ENCODE peak calls at places on chromosomes 5 and 9, in eight cellular contexts. One of them, this sample, is unnamed.

GRCh38 chr5:89313044-89313443 is 430.1 kb upstream of the MEF2C start:
- DNase-seq in AG04450: no peak
- DNase-seq in GM23248: peak; percentile 88
- DNase-seq in bronchial epithelial cell: peak; percentile 95
- DNase-seq in RPMI7951: peak; percentile 86
- DNase-seq in cardiac muscle cell: peak; percentile 13
- DNase-seq in foreskin melanocyte: peak; percentile 80
- DNase-seq in ecto neural progenitor cell: no peak
- DNase-seq in this sample: no peak

GRCh38 chr5:39547548-39548154 is 122.9 kb upstream of the DAB2 start:
- DNase-seq in AG04450: peak; percentile 33
- DNase-seq in GM23248: peak; percentile 84
- DNase-seq in bronchial epithelial cell: peak; percentile 53
- DNase-seq in RPMI7951: peak; percentile 58
- DNase-seq in cardiac muscle cell: peak; percentile 89
- DNase-seq in foreskin melanocyte: peak; percentile 68
- DNase-seq in ecto neural progenitor cell: no peak
- DNase-seq in this sample: peak; percentile 3

GRCh38 chr9:130445268-130445983 is 665 bp downstream of the ASS1 start:
- DNase-seq in AG04450: no peak
- DNase-seq in GM23248: peak; percentile 83
- DNase-seq in bronchial epithelial cell: peak; percentile 50
- DNase-seq in RPMI7951: peak; percentile 63
- DNase-seq in cardiac muscle cell: peak; percentile 87
- DNase-seq in foreskin melanocyte: no peak
- DNase-seq in ecto neural progenitor cell: no peak
- DNase-seq in this sample: no peak

GRCh38 chr9:106324071-106324470 is 538.9 kb upstream of the ZNF462 start:
- DNase-seq in AG04450: no peak
- DNase-seq in GM23248: no peak
- DNase-seq in bronchial epithelial cell: no peak
- DNase-seq in RPMI7951: no peak
- DNase-seq in cardiac muscle cell: no peak
- DNase-seq in foreskin melanocyte: no peak
- DNase-seq in ecto neural progenitor cell: no peak
- DNase-seq in this sample: no peak

GRCh38 chr5:143245929-143246561 is 157.4 kb downstream of the NR3C1 start:
- DNase-seq in AG04450: no peak
- DNase-seq in GM23248: peak; percentile 97
- DNase-seq in bronchial epithelial cell: peak; percentile 98
- DNase-seq in RPMI7951: peak; percentile 99
- DNase-seq in cardiac muscle cell: peak; percentile 84
- DNase-seq in foreskin melanocyte: peak; percentile 64
- DNase-seq in ecto neural progenitor cell: no peak
- DNase-seq in this sample: no peak

GRCh38 chr5:56589486-56589870 is 225.9 kb upstream of the MAP3K1 start:
- DNase-seq in AG04450: no peak
- DNase-seq in GM23248: no peak
- DNase-seq in bronchial epithelial cell: no peak
- DNase-seq in RPMI7951: no peak
- DNase-seq in cardiac muscle cell: no peak
- DNase-seq in foreskin melanocyte: no peak
- DNase-seq in ecto neural progenitor cell: no peak
- DNase-seq in this sample: no peak

GRCh38 chr9:116499986-116500871 is 186.9 kb upstream of the TRIM32 start:
- DNase-seq in AG04450: peak; percentile 23
- DNase-seq in GM23248: peak; percentile 94
- DNase-seq in bronchial epithelial cell: peak; percentile 75
- DNase-seq in RPMI7951: peak; percentile 77
- DNase-seq in cardiac muscle cell: peak; percentile 81
- DNase-seq in foreskin melanocyte: no peak
- DNase-seq in ecto neural progenitor cell: peak; percentile 59
- DNase-seq in this sample: no peak

GRCh38 chr5:50463047-50463446 is 22.0 kb upstream of the EMB start:
- DNase-seq in AG04450: no peak
- DNase-seq in GM23248: no peak
- DNase-seq in bronchial epithelial cell: no peak
- DNase-seq in RPMI7951: no peak
- DNase-seq in cardiac muscle cell: no peak
- DNase-seq in foreskin melanocyte: no peak
- DNase-seq in ecto neural progenitor cell: no peak
- DNase-seq in this sample: no peak

GRCh38 chr5:64767959-64768357 is 533 bp downstream of the SREK1IP1 start:
- DNase-seq in AG04450: no peak
- DNase-seq in GM23248: peak; percentile 43
- DNase-seq in bronchial epithelial cell: peak; percentile 37
- DNase-seq in RPMI7951: no peak
- DNase-seq in cardiac muscle cell: no peak
- DNase-seq in foreskin melanocyte: no peak
- DNase-seq in ecto neural progenitor cell: no peak
- DNase-seq in this sample: no peak

GRCh38 chr9:127981559-127982121 is 851 bp upstream of the EEIG1 start:
- DNase-seq in AG04450: no peak
- DNase-seq in GM23248: no peak
- DNase-seq in bronchial epithelial cell: no peak
- DNase-seq in RPMI7951: no peak
- DNase-seq in cardiac muscle cell: no peak
- DNase-seq in foreskin melanocyte: no peak
- DNase-seq in ecto neural progenitor cell: no peak
- DNase-seq in this sample: no peak

GRCh38 chr5:38809388-38810359 is 36.1 kb upstream of the OSMR start:
- DNase-seq in AG04450: peak; percentile 92
- DNase-seq in GM23248: peak; percentile 93
- DNase-seq in bronchial epithelial cell: peak; percentile 69
- DNase-seq in RPMI7951: peak; percentile 76
- DNase-seq in cardiac muscle cell: peak; percentile 95
- DNase-seq in foreskin melanocyte: peak; percentile 60
- DNase-seq in ecto neural progenitor cell: peak; percentile 89
- DNase-seq in this sample: peak; percentile 76

GRCh38 chr9:72154468-72155281 is 5.4 kb downstream of the GDA start:
- DNase-seq in AG04450: no peak
- DNase-seq in GM23248: peak; percentile 5
- DNase-seq in bronchial epithelial cell: peak; percentile 56
- DNase-seq in RPMI7951: no peak
- DNase-seq in cardiac muscle cell: no peak
- DNase-seq in foreskin melanocyte: no peak
- DNase-seq in ecto neural progenitor cell: no peak
- DNase-seq in this sample: no peak

GRCh38 chr9:87596862-87597261 is 99.2 kb downstream of the DAPK1 start:
- DNase-seq in AG04450: no peak
- DNase-seq in GM23248: no peak
- DNase-seq in bronchial epithelial cell: no peak
- DNase-seq in RPMI7951: no peak
- DNase-seq in cardiac muscle cell: peak; percentile 69
- DNase-seq in foreskin melanocyte: no peak
- DNase-seq in ecto neural progenitor cell: no peak
- DNase-seq in this sample: no peak

GRCh38 chr9:137114220-137114612 is 317 bp downstream of the DPP7 start:
- DNase-seq in AG04450: no peak
- DNase-seq in GM23248: peak; percentile 45
- DNase-seq in bronchial epithelial cell: no peak
- DNase-seq in RPMI7951: no peak
- DNase-seq in cardiac muscle cell: peak; percentile 11
- DNase-seq in foreskin melanocyte: no peak
- DNase-seq in ecto neural progenitor cell: no peak
- DNase-seq in this sample: no peak

GRCh38 chr9:82475584-82476328 is 487.2 kb downstream of the SPATA31D1 start:
- DNase-seq in AG04450: no peak
- DNase-seq in GM23248: no peak
- DNase-seq in bronchial epithelial cell: no peak
- DNase-seq in RPMI7951: no peak
- DNase-seq in cardiac muscle cell: no peak
- DNase-seq in foreskin melanocyte: no peak
- DNase-seq in ecto neural progenitor cell: no peak
- DNase-seq in this sample: no peak

GRCh38 chr5:128408622-128409021 is 129.4 kb downstream of the FBN2 start:
- DNase-seq in AG04450: no peak
- DNase-seq in GM23248: no peak
- DNase-seq in bronchial epithelial cell: no peak
- DNase-seq in RPMI7951: no peak
- DNase-seq in cardiac muscle cell: no peak
- DNase-seq in foreskin melanocyte: no peak
- DNase-seq in ecto neural progenitor cell: no peak
- DNase-seq in this sample: no peak

GRCh38 chr9:92196909-92197308 is 81.7 kb upstream of the SPTLC1 start:
- DNase-seq in AG04450: no peak
- DNase-seq in GM23248: peak; percentile 76
- DNase-seq in bronchial epithelial cell: peak; percentile 47
- DNase-seq in RPMI7951: peak; percentile 59
- DNase-seq in cardiac muscle cell: peak; percentile 60
- DNase-seq in foreskin melanocyte: peak; percentile 26
- DNase-seq in ecto neural progenitor cell: no peak
- DNase-seq in this sample: no peak

GRCh38 chr5:109252731-109253130 is 157.0 kb downstream of the PJA2 start:
- DNase-seq in AG04450: no peak
- DNase-seq in GM23248: no peak
- DNase-seq in bronchial epithelial cell: no peak
- DNase-seq in RPMI7951: no peak
- DNase-seq in cardiac muscle cell: no peak
- DNase-seq in foreskin melanocyte: no peak
- DNase-seq in ecto neural progenitor cell: no peak
- DNase-seq in this sample: no peak

GRCh38 chr9:125839322-125839721 is 92.1 kb downstream of the PBX3 start:
- DNase-seq in AG04450: no peak
- DNase-seq in GM23248: no peak
- DNase-seq in bronchial epithelial cell: no peak
- DNase-seq in RPMI7951: no peak
- DNase-seq in cardiac muscle cell: no peak
- DNase-seq in foreskin melanocyte: no peak
- DNase-seq in ecto neural progenitor cell: no peak
- DNase-seq in this sample: no peak

GRCh38 chr9:3059781-3060468 is 216.0 kb upstream of the PUM3 start:
- DNase-seq in AG04450: no peak
- DNase-seq in GM23248: no peak
- DNase-seq in bronchial epithelial cell: peak; percentile 80
- DNase-seq in RPMI7951: no peak
- DNase-seq in cardiac muscle cell: no peak
- DNase-seq in foreskin melanocyte: no peak
- DNase-seq in ecto neural progenitor cell: no peak
- DNase-seq in this sample: no peak

GRCh38 chr5:143685416-143685815 is 126.5 kb upstream of the HMHB1 start:
- DNase-seq in AG04450: no peak
- DNase-seq in GM23248: peak; percentile 52
- DNase-seq in bronchial epithelial cell: peak; percentile 43
- DNase-seq in RPMI7951: no peak
- DNase-seq in cardiac muscle cell: peak; percentile 51
- DNase-seq in foreskin melanocyte: no peak
- DNase-seq in ecto neural progenitor cell: no peak
- DNase-seq in this sample: no peak

GRCh38 chr5:181207214-181207959 is 2.4 kb upstream of the TRIM7 start:
- DNase-seq in AG04450: peak; percentile 78
- DNase-seq in GM23248: peak; percentile 91
- DNase-seq in bronchial epithelial cell: peak; percentile 88
- DNase-seq in RPMI7951: peak; percentile 88
- DNase-seq in cardiac muscle cell: peak; percentile 93
- DNase-seq in foreskin melanocyte: peak; percentile 98
- DNase-seq in ecto neural progenitor cell: peak; percentile 81
- DNase-seq in this sample: no peak

GRCh38 chr9:69496803-69497450 is 171.9 kb downstream of the ENTREP1 start:
- DNase-seq in AG04450: no peak
- DNase-seq in GM23248: no peak
- DNase-seq in bronchial epithelial cell: no peak
- DNase-seq in RPMI7951: no peak
- DNase-seq in cardiac muscle cell: no peak
- DNase-seq in foreskin melanocyte: no peak
- DNase-seq in ecto neural progenitor cell: peak; percentile 11
- DNase-seq in this sample: no peak

GRCh38 chr9:101449071-101449721 is 13.6 kb upstream of the ALDOB start:
- DNase-seq in AG04450: no peak
- DNase-seq in GM23248: peak; percentile 86
- DNase-seq in bronchial epithelial cell: peak; percentile 50
- DNase-seq in RPMI7951: peak; percentile 59
- DNase-seq in cardiac muscle cell: peak; percentile 63
- DNase-seq in foreskin melanocyte: peak; percentile 40
- DNase-seq in ecto neural progenitor cell: peak; percentile 88
- DNase-seq in this sample: peak; percentile 60

GRCh38 chr5:148844433-148845279 is 18.2 kb downstream of the ADRB2 start:
- DNase-seq in AG04450: no peak
- DNase-seq in GM23248: no peak
- DNase-seq in bronchial epithelial cell: no peak
- DNase-seq in RPMI7951: peak; percentile 20
- DNase-seq in cardiac muscle cell: no peak
- DNase-seq in foreskin melanocyte: no peak
- DNase-seq in ecto neural progenitor cell: no peak
- DNase-seq in this sample: no peak

GRCh38 chr9:101592788-101593187 is 2.0 kb downstream of the PPP3R2 start:
- DNase-seq in AG04450: no peak
- DNase-seq in GM23248: peak; percentile 2
- DNase-seq in bronchial epithelial cell: peak; percentile 32
- DNase-seq in RPMI7951: no peak
- DNase-seq in cardiac muscle cell: no peak
- DNase-seq in foreskin melanocyte: no peak
- DNase-seq in ecto neural progenitor cell: no peak
- DNase-seq in this sample: no peak

GRCh38 chr5:115033861-115034260 is 135.8 kb downstream of the TRIM36 start:
- DNase-seq in AG04450: no peak
- DNase-seq in GM23248: peak; percentile 21
- DNase-seq in bronchial epithelial cell: no peak
- DNase-seq in RPMI7951: peak; percentile 1
- DNase-seq in cardiac muscle cell: no peak
- DNase-seq in foreskin melanocyte: no peak
- DNase-seq in ecto neural progenitor cell: no peak
- DNase-seq in this sample: no peak

GRCh38 chr5:137575847-137576246 is 76.7 kb upstream of the SPOCK1 start:
- DNase-seq in AG04450: no peak
- DNase-seq in GM23248: peak; percentile 41
- DNase-seq in bronchial epithelial cell: peak; percentile 60
- DNase-seq in RPMI7951: peak; percentile 84
- DNase-seq in cardiac muscle cell: peak; percentile 75
- DNase-seq in foreskin melanocyte: no peak
- DNase-seq in ecto neural progenitor cell: no peak
- DNase-seq in this sample: no peak

GRCh38 chr5:6713274-6714181 is at the start of gene TENT4A:
- DNase-seq in AG04450: no peak
- DNase-seq in GM23248: peak; percentile 64
- DNase-seq in bronchial epithelial cell: no peak
- DNase-seq in RPMI7951: no peak
- DNase-seq in cardiac muscle cell: peak; percentile 26
- DNase-seq in foreskin melanocyte: no peak
- DNase-seq in ecto neural progenitor cell: no peak
- DNase-seq in this sample: no peak

GRCh38 chr9:35728041-35728971 is 3.7 kb downstream of the TLN1 start:
- DNase-seq in AG04450: peak; percentile 74
- DNase-seq in GM23248: peak; percentile 93
- DNase-seq in bronchial epithelial cell: peak; percentile 70
- DNase-seq in RPMI7951: peak; percentile 91
- DNase-seq in cardiac muscle cell: peak; percentile 97
- DNase-seq in foreskin melanocyte: peak; percentile 85
- DNase-seq in ecto neural progenitor cell: peak; percentile 78
- DNase-seq in this sample: no peak

GRCh38 chr9:128628471-128629048 is 28.1 kb downstream of the DYNC2I2 start:
- DNase-seq in AG04450: no peak
- DNase-seq in GM23248: peak; percentile 28
- DNase-seq in bronchial epithelial cell: no peak
- DNase-seq in RPMI7951: no peak
- DNase-seq in cardiac muscle cell: no peak
- DNase-seq in foreskin melanocyte: no peak
- DNase-seq in ecto neural progenitor cell: no peak
- DNase-seq in this sample: peak; percentile 40

GRCh38 chr5:116844015-116844414 is 269.4 kb upstream of the SEMA6A start:
- DNase-seq in AG04450: no peak
- DNase-seq in GM23248: no peak
- DNase-seq in bronchial epithelial cell: no peak
- DNase-seq in RPMI7951: no peak
- DNase-seq in cardiac muscle cell: no peak
- DNase-seq in foreskin melanocyte: no peak
- DNase-seq in ecto neural progenitor cell: no peak
- DNase-seq in this sample: no peak

GRCh38 chr5:163705983-163706771 is 200.8 kb downstream of the MAT2B start:
- DNase-seq in AG04450: peak; percentile 18
- DNase-seq in GM23248: peak; percentile 33
- DNase-seq in bronchial epithelial cell: peak; percentile 55
- DNase-seq in RPMI7951: peak; percentile 17
- DNase-seq in cardiac muscle cell: peak; percentile 20
- DNase-seq in foreskin melanocyte: no peak
- DNase-seq in ecto neural progenitor cell: no peak
- DNase-seq in this sample: no peak

GRCh38 chr5:141641634-141642278 is 5.0 kb downstream of the RELL2 start:
- DNase-seq in AG04450: no peak
- DNase-seq in GM23248: peak; percentile 80
- DNase-seq in bronchial epithelial cell: peak; percentile 87
- DNase-seq in RPMI7951: peak; percentile 56
- DNase-seq in cardiac muscle cell: peak; percentile 60
- DNase-seq in foreskin melanocyte: no peak
- DNase-seq in ecto neural progenitor cell: no peak
- DNase-seq in this sample: no peak

This sample was measured in substantia nigra.